ENCODE peak calls at places on chromosomes 2 and 18, in four cellular contexts. One of them, this sample, is unnamed.

GRCh38 chr18:11114653-11115052 is 34.7 kb downstream of the PIEZO2 start:
- DNase-seq in CD4-positive, CD25-positive, alpha-beta regulatory T cell: no peak
- DNase-seq in A673: no peak
- DNase-seq in cardiac muscle cell: peak
- DNase-seq in this sample: peak

GRCh38 chr18:69490813-69491212 is 90.1 kb downstream of the DOK6 start:
- DNase-seq in cardiac muscle cell: peak
- DNase-seq in A673: peak
- DNase-seq in CD4-positive, CD25-positive, alpha-beta regulatory T cell: no peak
- DNase-seq in this sample: peak

GRCh38 chr2:181760521-181760920 is 80.2 kb upstream of the NEUROD1 start:
- DNase-seq in A673: no peak
- DNase-seq in cardiac muscle cell: no peak
- DNase-seq in CD4-positive, CD25-positive, alpha-beta regulatory T cell: no peak
- DNase-seq in this sample: no peak

GRCh38 chr2:201363857-201364560 is 6.9 kb upstream of the FLACC1 start:
- DNase-seq in CD4-positive, CD25-positive, alpha-beta regulatory T cell: peak
- DNase-seq in A673: peak
- DNase-seq in cardiac muscle cell: peak
- DNase-seq in this sample: peak

GRCh38 chr2:109320195-109320935 is 191.4 kb downstream of the SH3RF3 start:
- DNase-seq in CD4-positive, CD25-positive, alpha-beta regulatory T cell: no peak
- DNase-seq in A673: no peak
- DNase-seq in cardiac muscle cell: no peak
- DNase-seq in this sample: no peak

GRCh38 chr2:168564641-168565040 is 108.6 kb downstream of the CERS6 start:
- DNase-seq in A673: no peak
- DNase-seq in cardiac muscle cell: no peak
- DNase-seq in CD4-positive, CD25-positive, alpha-beta regulatory T cell: no peak
- DNase-seq in this sample: no peak

GRCh38 chr2:204109681-204110080 is 173.1 kb downstream of the ICOS start:
- DNase-seq in CD4-positive, CD25-positive, alpha-beta regulatory T cell: peak
- DNase-seq in A673: no peak
- DNase-seq in cardiac muscle cell: no peak
- DNase-seq in this sample: no peak

GRCh38 chr2:122993592-122993991 is 1031.5 kb upstream of the CNTNAP5 start:
- DNase-seq in A673: no peak
- DNase-seq in CD4-positive, CD25-positive, alpha-beta regulatory T cell: no peak
- DNase-seq in cardiac muscle cell: no peak
- DNase-seq in this sample: no peak

GRCh38 chr2:100554788-100555407 is 7.9 kb upstream of the PDCL3 start:
- DNase-seq in A673: no peak
- DNase-seq in cardiac muscle cell: no peak
- DNase-seq in CD4-positive, CD25-positive, alpha-beta regulatory T cell: peak
- DNase-seq in this sample: no peak

GRCh38 chr2:101306410-101306809 is 2.1 kb downstream of the RNF149 start:
- DNase-seq in A673: no peak
- DNase-seq in CD4-positive, CD25-positive, alpha-beta regulatory T cell: peak
- DNase-seq in cardiac muscle cell: no peak
- DNase-seq in this sample: no peak

GRCh38 chr2:235495373-235496238 is 1.8 kb downstream of the AGAP1 start:
- DNase-seq in cardiac muscle cell: no peak
- DNase-seq in A673: no peak
- DNase-seq in CD4-positive, CD25-positive, alpha-beta regulatory T cell: no peak
- DNase-seq in this sample: no peak

GRCh38 chr2:204590063-204590462 is 44.8 kb downstream of the PARD3B start:
- DNase-seq in A673: no peak
- DNase-seq in cardiac muscle cell: no peak
- DNase-seq in CD4-positive, CD25-positive, alpha-beta regulatory T cell: no peak
- DNase-seq in this sample: no peak

GRCh38 chr2:16203691-16204090 is 263.3 kb downstream of the MYCN start:
- DNase-seq in cardiac muscle cell: no peak
- DNase-seq in A673: no peak
- DNase-seq in CD4-positive, CD25-positive, alpha-beta regulatory T cell: no peak
- DNase-seq in this sample: no peak

GRCh38 chr18:45828917-45829811 is 3.7 kb downstream of the SIGLEC15 start:
- DNase-seq in cardiac muscle cell: no peak
- DNase-seq in CD4-positive, CD25-positive, alpha-beta regulatory T cell: no peak
- DNase-seq in A673: no peak
- DNase-seq in this sample: no peak

GRCh38 chr2:47056374-47056773 is 98.7 kb downstream of the STPG4 start:
- DNase-seq in cardiac muscle cell: peak
- DNase-seq in A673: peak
- DNase-seq in CD4-positive, CD25-positive, alpha-beta regulatory T cell: no peak
- DNase-seq in this sample: peak

GRCh38 chr2:183269956-183270355 is 145.7 kb downstream of the NUP35 start:
- DNase-seq in cardiac muscle cell: peak
- DNase-seq in A673: peak
- DNase-seq in CD4-positive, CD25-positive, alpha-beta regulatory T cell: no peak
- DNase-seq in this sample: peak

GRCh38 chr2:187569042-187569441 is 14.8 kb upstream of the TFPI start:
- DNase-seq in CD4-positive, CD25-positive, alpha-beta regulatory T cell: no peak
- DNase-seq in A673: no peak
- DNase-seq in cardiac muscle cell: no peak
- DNase-seq in this sample: no peak
- H3K4me3 ChIP-seq in CD4-positive, CD25-positive, alpha-beta regulatory T cell: no peak
- H3K4me3 ChIP-seq in A673: no peak
- H3K4me3 ChIP-seq in cardiac muscle cell: no peak
- H3K4me3 ChIP-seq in this sample: no peak

GRCh38 chr2:85988914-85989270 is 100.1 kb upstream of the ST3GAL5 start:
- DNase-seq in CD4-positive, CD25-positive, alpha-beta regulatory T cell: no peak
- DNase-seq in A673: no peak
- DNase-seq in cardiac muscle cell: no peak
- DNase-seq in this sample: no peak

GRCh38 chr2:85990084-85990483 is 101.3 kb upstream of the ST3GAL5 start:
- DNase-seq in cardiac muscle cell: no peak
- DNase-seq in CD4-positive, CD25-positive, alpha-beta regulatory T cell: no peak
- DNase-seq in A673: no peak
- DNase-seq in this sample: no peak

GRCh38 chr2:85987266-85988178 is 98.7 kb upstream of the ST3GAL5 start:
- DNase-seq in A673: no peak
- DNase-seq in cardiac muscle cell: no peak
- DNase-seq in CD4-positive, CD25-positive, alpha-beta regulatory T cell: no peak
- DNase-seq in this sample: no peak

GRCh38 chr2:85989288-85989865 is 100.6 kb upstream of the ST3GAL5 start:
- DNase-seq in cardiac muscle cell: no peak
- DNase-seq in A673: no peak
- DNase-seq in CD4-positive, CD25-positive, alpha-beta regulatory T cell: no peak
- DNase-seq in this sample: no peak

GRCh38 chr2:85988210-85988913 is 99.6 kb upstream of the ST3GAL5 start:
- DNase-seq in CD4-positive, CD25-positive, alpha-beta regulatory T cell: no peak
- DNase-seq in cardiac muscle cell: no peak
- DNase-seq in A673: no peak
- DNase-seq in this sample: no peak
- H3K4me3 ChIP-seq in CD4-positive, CD25-positive, alpha-beta regulatory T cell: no peak
- H3K4me3 ChIP-seq in cardiac muscle cell: no peak
- H3K4me3 ChIP-seq in A673: no peak
- H3K4me3 ChIP-seq in this sample: no peak

DNA sequence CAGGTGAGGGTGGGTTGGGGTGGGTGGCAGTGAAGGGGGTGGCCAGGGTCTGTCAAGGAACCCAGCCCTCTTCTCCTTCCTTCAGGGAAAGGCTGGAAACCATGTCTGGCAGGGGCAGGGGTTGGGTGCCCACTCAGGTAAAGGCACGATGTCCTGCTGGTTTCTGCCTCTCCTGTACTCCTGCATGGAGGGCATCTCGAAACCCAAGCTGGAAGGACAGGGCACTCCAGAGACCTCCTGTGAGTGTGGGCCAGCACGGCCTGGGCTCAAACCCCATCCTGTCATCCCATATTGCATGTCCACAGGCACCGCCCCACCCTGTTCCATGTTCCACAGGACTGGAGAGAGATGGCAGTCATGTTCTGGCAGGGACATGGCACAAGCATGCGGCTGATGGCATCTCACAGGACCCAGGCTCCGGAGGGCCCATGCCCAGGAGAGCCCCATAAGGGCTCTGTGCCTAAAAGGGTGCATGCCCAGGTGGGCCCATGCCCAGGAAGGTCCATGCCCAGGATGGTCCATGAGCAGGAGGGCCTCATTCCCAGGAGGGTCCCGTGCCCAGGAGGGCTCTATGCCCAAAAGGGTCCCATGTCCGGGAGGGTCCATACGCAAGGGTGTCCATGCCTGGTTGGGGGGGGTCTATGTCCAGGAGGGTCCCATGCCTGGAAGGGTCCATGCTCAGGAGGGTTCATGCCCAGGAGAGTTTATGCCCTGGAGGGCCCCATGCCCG is 6.4 kb downstream of the GPR35 start:
- DNase-seq in cardiac muscle cell: no peak
- DNase-seq in A673: no peak
- DNase-seq in CD4-positive, CD25-positive, alpha-beta regulatory T cell: no peak
- DNase-seq in this sample: no peak
- H3K4me3 ChIP-seq in cardiac muscle cell: no peak
- H3K4me3 ChIP-seq in A673: no peak
- H3K4me3 ChIP-seq in CD4-positive, CD25-positive, alpha-beta regulatory T cell: no peak
- H3K4me3 ChIP-seq in this sample: no peak

GRCh38 chr18:48134609-48135008 is 204.2 kb upstream of the SMAD2 start:
- DNase-seq in A673: no peak
- DNase-seq in cardiac muscle cell: no peak
- DNase-seq in CD4-positive, CD25-positive, alpha-beta regulatory T cell: no peak
- DNase-seq in this sample: no peak

GRCh38 chr18:48136051-48136543 is 205.6 kb upstream of the SMAD2 start:
- DNase-seq in CD4-positive, CD25-positive, alpha-beta regulatory T cell: no peak
- DNase-seq in A673: no peak
- DNase-seq in cardiac muscle cell: no peak
- DNase-seq in this sample: no peak

GRCh38 chr18:48136544-48137353 is 206.3 kb upstream of the SMAD2 start:
- DNase-seq in cardiac muscle cell: no peak
- DNase-seq in CD4-positive, CD25-positive, alpha-beta regulatory T cell: no peak
- DNase-seq in A673: no peak
- DNase-seq in this sample: no peak

GRCh38 chr18:48133675-48134251 is 203.3 kb upstream of the SMAD2 start:
- DNase-seq in cardiac muscle cell: peak
- DNase-seq in CD4-positive, CD25-positive, alpha-beta regulatory T cell: no peak
- DNase-seq in A673: no peak
- DNase-seq in this sample: peak

GRCh38 chr18:48135436-48135966 is 205.0 kb upstream of the SMAD2 start:
- DNase-seq in CD4-positive, CD25-positive, alpha-beta regulatory T cell: no peak
- DNase-seq in A673: no peak
- DNase-seq in cardiac muscle cell: no peak
- DNase-seq in this sample: no peak
- H3K4me3 ChIP-seq in CD4-positive, CD25-positive, alpha-beta regulatory T cell: no peak
- H3K4me3 ChIP-seq in A673: no peak
- H3K4me3 ChIP-seq in cardiac muscle cell: peak
- H3K4me3 ChIP-seq in this sample: no peak

This sample was measured in astrocyte.